ENCODE peak calls at places on chromosomes 2 and 18, in seven cellular contexts. U is PC-3, S is breast epithelium, G is colonic mucosa, O is HCT116, F is uterus, I is ovary. E is an unnamed sample. For H3K27me3, the result is how much of the 10 kb centered on the place peaks cover.

GRCh38 chr2:61328707-61329251 is 142.1 kb downstream of the USP34 start:
- DNase-seq in U (peak), S (no peak), G (peak), O (peak), F (no peak), I (no peak), E (no peak)

GRCh38 chr18:8705280-8705940 is at the start of gene MTCL1:
- DNase-seq in U (peak), S (no peak), G (no peak), O (no peak), F (no peak), I (peak), E (no peak)

GRCh38 chr2:58634653-58635347 is 393.7 kb upstream of the FANCL start:
- DNase-seq in U (peak), S (no peak), G (no peak), O (peak), F (no peak), I (no peak), E (no peak)

GRCh38 chr2:8249769-8250168 is 432.1 kb upstream of the ID2 start:
- DNase-seq in U (no peak), S (no peak), G (no peak), O (no peak), F (no peak), I (no peak), E (no peak)

GRCh38 chr2:101823347-101823791 is 125.9 kb downstream of the MAP4K4 start:
- DNase-seq in U (peak), S (peak), G (peak), O (peak), F (peak), I (no peak), E (peak)

GRCh38 chr2:136065907-136066306 is 52.0 kb downstream of the CXCR4 start:
- DNase-seq in U (no peak), S (no peak), G (no peak), O (no peak), F (no peak), I (no peak), E (no peak)

GRCh38 chr2:12502759-12503158 is 214.0 kb upstream of the TRIB2 start:
- DNase-seq in U (no peak), S (no peak), G (no peak), O (no peak), F (no peak), I (no peak), E (no peak)

GRCh38 chr18:28855524-28855923 is 678.6 kb upstream of the CDH2 start:
- DNase-seq in U (no peak), S (no peak), G (no peak), O (no peak), F (no peak), I (no peak), E (no peak)

GRCh38 chr18:42850174-42850766 is 265.2 kb downstream of the RIT2 start:
- DNase-seq in U (no peak), S (no peak), G (no peak), O (no peak), F (no peak), I (no peak), E (no peak)

GRCh38 chr2:85751627-85752026 is 2.2 kb upstream of the ATOH8 start:
- DNase-seq in U (no peak), S (no peak), G (no peak), O (no peak), F (no peak), I (no peak), E (no peak)

GRCh38 chr2:226303707-226304106 is 495.9 kb downstream of the IRS1 start:
- DNase-seq in U (no peak), S (no peak), G (no peak), O (no peak), F (no peak), I (no peak), E (no peak)

GRCh38 chr2:158489366-158490112 is 32.8 kb downstream of the PKP4 start:
- DNase-seq in U (no peak), S (no peak), G (no peak), O (no peak), F (no peak), I (no peak), E (no peak)

DNA sequence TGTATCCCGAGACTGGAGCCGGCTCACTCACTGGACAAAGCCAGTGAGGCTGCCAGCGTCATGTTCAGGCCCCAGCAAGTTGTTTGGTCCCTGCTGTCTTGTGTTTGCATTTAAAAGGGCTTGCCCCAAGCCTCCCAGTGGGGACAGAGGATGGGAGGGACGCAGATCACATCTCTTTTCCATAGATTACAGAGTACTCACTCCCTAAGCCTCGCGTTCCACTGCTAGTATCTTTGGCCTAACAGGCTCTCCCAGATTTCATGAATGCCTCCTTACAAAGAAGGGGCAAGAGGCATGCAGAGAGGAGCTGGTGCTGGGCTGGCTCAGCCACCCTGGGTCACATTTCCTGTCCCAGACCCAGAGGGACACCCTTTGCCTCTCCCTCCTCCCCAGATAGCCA is 59.1 kb downstream of the CMPK2 start:
- DNase-seq in U (no peak), S (no peak), G (no peak), O (no peak), F (no peak), I (no peak), E (no peak)
- H3K27me3 ChIP-seq in U (half or more), S (under half), G (under half), O (half or more), F (under half), I (under half), E (under half)

DNA sequence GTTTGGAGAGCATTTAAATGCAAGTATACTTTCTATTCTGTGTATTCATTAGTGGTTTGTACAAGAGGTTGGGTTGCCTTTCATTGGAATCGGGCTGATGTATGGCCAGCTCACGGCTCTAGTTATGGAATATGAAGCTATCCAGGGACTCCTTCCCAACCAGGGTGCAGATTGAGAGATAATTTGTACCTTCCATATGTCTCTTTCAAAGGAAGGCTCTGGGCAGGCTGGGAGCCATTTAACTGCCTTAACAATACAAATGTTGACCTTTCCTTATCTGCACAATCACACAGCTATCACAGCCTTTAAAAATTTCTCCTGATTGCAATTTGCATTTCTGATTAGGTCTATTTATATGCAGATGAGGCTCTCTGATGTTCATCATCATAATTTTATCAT is 58.7 kb downstream of the MYO3B start:
- DNase-seq in U (no peak), S (no peak), G (no peak), O (no peak), F (no peak), I (no peak), E (no peak)
- TF ChIP-seq CTCF in U (no peak), S (no peak), G (no peak), O (no peak), F (no peak), I (no peak), E (no peak)

GRCh38 chr2:24285484-24286152 is 74.7 kb downstream of the ITSN2 start:
- DNase-seq in U (no peak), S (no peak), G (no peak), O (no peak), F (no peak), I (no peak), E (no peak)
- H3K27me3 ChIP-seq in U (under half), S (under half), G (under half), O (under half), F (under half), I (under half), E (under half)

DNA sequence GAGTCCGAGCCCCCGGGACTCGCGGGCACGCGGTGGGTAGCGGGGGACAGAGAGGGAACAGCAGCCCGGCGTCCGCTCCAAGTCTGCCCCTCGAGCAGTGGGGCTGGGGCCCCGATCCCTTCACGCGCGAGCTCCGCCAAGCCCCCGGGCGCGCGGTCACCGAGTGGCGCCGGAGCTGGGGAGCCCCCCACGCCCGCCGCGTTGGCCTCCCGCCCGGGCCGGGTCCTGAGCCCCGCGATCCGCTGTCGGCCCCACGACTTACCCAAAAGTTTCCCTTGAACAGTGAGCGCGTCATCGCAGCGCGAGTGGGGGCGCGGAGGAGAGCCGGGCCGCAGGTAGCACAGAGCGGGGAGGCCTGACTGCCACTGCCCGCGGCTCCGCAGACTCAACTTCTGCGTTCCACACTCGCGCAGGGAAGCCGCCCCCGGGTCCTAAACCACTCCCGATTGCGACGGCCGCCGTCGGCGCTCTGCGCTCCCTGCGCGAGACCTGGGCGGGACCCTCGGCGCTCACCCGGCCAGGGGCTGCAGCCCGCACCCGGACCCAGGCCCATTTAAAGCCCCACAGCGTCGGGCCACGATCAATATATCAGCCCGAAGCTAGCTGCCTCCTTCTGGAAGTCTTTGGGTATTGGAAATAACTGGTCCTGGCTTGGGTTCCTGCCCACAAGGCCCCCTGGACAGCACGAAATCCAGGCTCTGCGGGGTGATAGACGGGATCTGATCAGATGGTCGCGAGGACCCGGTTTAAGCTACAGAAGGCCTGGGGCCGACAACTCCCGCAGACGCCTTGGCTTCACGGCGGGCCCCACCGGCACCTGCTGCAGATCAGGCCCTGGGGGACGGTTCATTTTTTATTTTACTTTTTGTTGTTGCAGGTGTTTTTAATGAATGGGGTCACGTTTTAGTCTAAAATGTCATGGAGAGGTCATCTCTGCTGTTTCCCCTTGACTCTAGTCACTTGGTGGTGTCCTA is at the start of gene PSTPIP2:
- DNase-seq in U (no peak), S (peak), G (peak), O (peak), F (peak), I (peak), E (peak)
- TF ChIP-seq CTCF in U (no peak), S (no peak), G (no peak), O (no peak), F (no peak), I (no peak), E (no peak)

GRCh38 chr2:191069606-191070005 is 55.6 kb upstream of the STAT1 start:
- DNase-seq in U (no peak), S (no peak), G (no peak), O (no peak), F (no peak), I (no peak), E (no peak)
- H3K27me3 ChIP-seq in U (under half), S (under half), G (under half), O (under half), F (under half), I (under half), E (under half)

DNA sequence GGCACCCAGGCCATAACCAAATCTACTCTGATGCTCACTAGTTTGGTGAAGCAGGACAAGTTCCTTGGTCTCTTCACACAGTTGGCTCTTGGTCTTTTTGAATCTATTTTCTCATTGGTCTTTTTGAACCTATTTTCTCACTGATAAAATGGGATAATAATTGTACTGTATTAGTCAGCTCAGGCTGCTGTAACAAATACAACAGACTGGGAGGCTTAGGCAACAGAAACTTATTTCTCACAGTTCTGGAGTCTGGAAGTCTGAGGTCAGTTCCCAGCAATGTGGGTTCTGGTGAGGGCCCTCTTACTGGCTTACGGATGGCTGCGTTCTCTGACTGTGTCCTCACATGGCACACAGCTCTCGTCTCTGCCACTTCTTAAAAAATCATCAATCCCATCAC is 63.5 kb downstream of the C1D start:
- DNase-seq in U (no peak), S (no peak), G (no peak), O (no peak), F (no peak), I (no peak), E (no peak)
- TF ChIP-seq CTCF in U (no peak), S (no peak), G (no peak), O (no peak), F (no peak), I (no peak), E (no peak)

GRCh38 chr18:79789901-79790885 is 7.5 kb upstream of the KCNG2 start:
- DNase-seq in U (no peak), S (no peak), G (no peak), O (no peak), F (no peak), I (no peak), E (no peak)
- H3K27me3 ChIP-seq in U (under half), S (under half), G (under half), O (under half), F (under half), I (under half), E (under half)

GRCh38 chr2:42495611-42496010 is 1.8 kb upstream of the KCNG3 start:
- DNase-seq in U (no peak), S (no peak), G (no peak), O (no peak), F (no peak), I (no peak), E (no peak)

GRCh38 chr2:42494434-42495233 is 852 bp upstream of the KCNG3 start:
- DNase-seq in U (peak), S (peak), G (peak), O (peak), F (peak), I (peak), E (peak)

GRCh38 chr2:42493468-42493884 is 306 bp downstream of the KCNG3 start:
- DNase-seq in U (no peak), S (no peak), G (no peak), O (no peak), F (no peak), I (no peak), E (no peak)

GRCh38 chr2:42493885-42494433 is at the start of gene KCNG3:
- DNase-seq in U (peak), S (no peak), G (peak), O (no peak), F (peak), I (peak), E (peak)

GRCh38 chr2:42495234-42495581 is 1.4 kb upstream of the KCNG3 start:
- DNase-seq in U (no peak), S (no peak), G (no peak), O (no peak), F (no peak), I (no peak), E (no peak)
- TF ChIP-seq CTCF in U (no peak), S (no peak), G (no peak), O (no peak), F (no peak), I (no peak), E (peak)